ENCODE peak calls at places on chromosomes 6 and 20, in nine cellular contexts. V is ovary, W is lower lobe of right lung, J is fibroblast of lung, E is fibroblast of mammary gland, O is stomach, P is HCT116, F is NB4, K is fibroblast of the aortic adventitia. L is an unnamed sample.
A peak's percentile ranks its signal among the peaks of the same experiment; 100 is the strongest.

GRCh38 chr6:158567871-158568401 is 8.0 kb downstream of the TMEM181 start:
- DNase-seq in V (no peak), W (no peak), J (no peak), E (no peak), O (no peak), P (no peak), F (no peak), K (no peak), L (no peak)

GRCh38 chr20:5552154-5552553 is 198.0 kb upstream of the SHLD1 start:
- DNase-seq in V (no peak), W (no peak), J (no peak), E (no peak), O (no peak), P (no peak), F (no peak), K (no peak), L (no peak)

GRCh38 chr6:147212618-147213017 is 8.4 kb downstream of the STXBP5 start:
- DNase-seq in V (no peak), W (no peak), J (no peak), E (no peak), O (no peak), P (no peak), F (no peak), K (no peak), L (no peak)

GRCh38 chr6:20978176-20978614 is 443.9 kb downstream of the CDKAL1 start:
- DNase-seq in V (no peak), W (no peak), J (peak; percentile 85), E (peak; percentile 95), O (no peak), P (no peak), F (no peak), K (peak; percentile 44), L (peak; percentile 34)

GRCh38 chr6:30885481-30885998 is 1.2 kb downstream of the DDR1 start:
- DNase-seq in V (no peak), W (no peak), J (no peak), E (no peak), O (peak; percentile 48), P (no peak), F (no peak), K (no peak), L (no peak)

GRCh38 chr6:97406633-97407032 is 123.6 kb upstream of the MMS22L start:
- DNase-seq in V (no peak), W (no peak), J (no peak), E (no peak), O (no peak), P (no peak), F (no peak), K (no peak), L (no peak)

GRCh38 chr6:5115168-5115567 is 30.0 kb downstream of the PPP1R3G start:
- DNase-seq in V (no peak), W (no peak), J (peak; percentile 59), E (peak; percentile 71), O (no peak), P (no peak), F (no peak), K (peak; percentile 31), L (no peak)

GRCh38 chr6:130754786-130755367 is 72.3 kb upstream of the SMLR1 start:
- DNase-seq in V (no peak), W (no peak), J (no peak), E (no peak), O (no peak), P (no peak), F (no peak), K (no peak), L (no peak)

GRCh38 chr20:38550274-38550673 is 30.7 kb upstream of the ADIG start:
- DNase-seq in V (no peak), W (no peak), J (no peak), E (no peak), O (no peak), P (no peak), F (peak; percentile 24), K (no peak), L (no peak)

GRCh38 chr20:38805502-38805957 is at the start of gene PPP1R16B:
- DNase-seq in V (no peak), W (peak; percentile 59), J (no peak), E (no peak), O (peak; percentile 50), P (no peak), F (peak; percentile 85), K (no peak), L (no peak)

GRCh38 chr6:129184808-129185366 is 301.9 kb downstream of the LAMA2 start:
- DNase-seq in V (no peak), W (no peak), J (peak; percentile 12), E (peak; percentile 32), O (no peak), P (no peak), F (no peak), K (peak; percentile 20), L (no peak)

DNA sequence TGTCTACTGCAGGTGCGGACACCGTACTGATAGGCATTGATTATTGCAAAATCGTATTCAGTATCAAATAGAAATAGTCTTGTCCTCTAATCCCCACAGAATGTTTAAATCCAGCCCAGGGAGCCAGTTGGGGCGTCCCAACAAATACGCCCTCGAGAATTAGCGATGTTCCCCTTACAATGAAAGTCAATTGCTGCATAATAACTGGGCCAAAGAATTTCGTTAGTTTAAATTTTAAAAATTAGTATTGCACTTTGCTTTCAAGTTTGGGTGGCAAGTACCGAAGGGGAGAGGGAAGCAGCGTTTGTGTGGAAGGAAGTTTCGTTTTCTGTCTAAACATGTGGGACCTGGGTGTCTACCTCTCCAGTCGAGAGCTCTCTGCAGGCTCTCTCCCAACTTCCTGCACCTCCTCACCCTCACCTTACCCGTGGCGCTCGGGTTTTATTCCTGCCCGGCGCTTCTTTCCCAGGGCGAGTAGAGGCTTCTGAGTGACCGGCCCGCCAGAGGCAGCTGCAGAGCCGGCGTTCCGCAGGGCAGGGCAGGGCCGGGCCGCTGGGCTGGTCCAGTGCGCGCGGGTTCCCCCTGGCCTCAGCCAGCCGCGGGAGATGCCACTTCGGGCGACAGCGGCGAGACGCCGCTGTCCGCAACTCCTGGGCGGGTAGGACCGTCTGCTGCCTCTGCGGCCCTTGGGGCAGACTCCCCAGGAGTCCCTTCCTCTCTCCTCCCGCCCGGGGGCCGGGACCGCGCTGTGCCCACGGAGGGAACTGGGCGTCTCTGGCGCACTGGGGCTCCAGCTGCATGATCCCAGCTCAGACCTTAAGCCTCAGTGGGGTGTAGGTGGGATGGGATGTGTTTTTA is 862 bp upstream of the TFAP2C start:
- DNase-seq in V (no peak), W (no peak), J (no peak), E (no peak), O (no peak), P (no peak), F (peak; percentile 53), K (no peak), L (no peak)
- H3K4me3 ChIP-seq in V (peak overlapping the region; percentile 14), W (peak overlapping the region; percentile 64), J (peak overlapping the region; percentile 5), E (no peak overlapping the region), O (peak overlapping the region; percentile 43), P (peak overlapping the region; percentile 84), F (peak overlapping the region; percentile 46), K (no peak overlapping the region), L (peak overlapping the region; percentile 47)

DNA sequence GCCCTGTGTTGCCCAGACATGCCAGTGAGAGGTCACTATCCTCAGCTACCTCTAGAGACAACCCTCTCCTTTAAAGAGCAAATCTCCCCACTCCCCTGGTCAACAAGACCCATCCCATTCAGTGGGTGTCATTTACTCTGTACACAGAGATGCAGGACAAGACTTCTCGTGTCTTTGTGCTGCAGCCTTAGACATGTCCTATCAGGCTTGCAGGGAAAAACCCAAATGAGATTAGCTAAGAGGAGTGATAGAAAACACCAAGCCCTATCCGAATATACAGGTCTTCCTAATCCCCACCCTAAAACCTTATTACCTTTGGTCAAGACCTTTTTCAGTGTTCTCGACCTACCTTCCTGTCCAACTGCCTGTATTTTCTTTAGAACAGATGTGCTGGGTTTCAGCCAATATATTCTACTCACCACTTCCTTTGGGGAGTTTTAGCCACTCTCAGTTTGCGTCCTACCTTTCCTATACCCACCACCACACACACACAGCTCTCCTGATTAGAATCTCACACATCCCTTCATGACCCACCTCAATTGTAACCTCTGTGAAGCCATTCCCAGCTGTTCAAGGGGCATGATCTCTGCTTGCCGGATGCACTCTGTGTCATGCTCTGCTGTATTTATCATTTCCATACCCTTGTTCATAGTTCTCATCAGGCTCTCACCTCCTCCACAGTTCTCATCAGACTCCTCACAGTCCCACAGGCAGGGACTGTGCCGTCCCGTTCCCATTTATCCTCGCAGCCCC is 39.7 kb downstream of the TRAM2 start:
- DNase-seq in V (no peak), W (no peak), J (no peak), E (peak; percentile 80), O (no peak), P (no peak), F (no peak), K (no peak), L (no peak)
- H3K4me3 ChIP-seq in V (no peak overlapping the region), W (no peak overlapping the region), J (no peak overlapping the region), E (no peak overlapping the region), O (no peak overlapping the region), P (no peak overlapping the region), F (no peak overlapping the region), K (no peak overlapping the region), L (no peak overlapping the region)

GRCh38 chr6:142763205-142763604 is 181.8 kb downstream of the HIVEP2 start:
- DNase-seq in V (no peak), W (no peak), J (no peak), E (peak; percentile 70), O (no peak), P (no peak), F (no peak), K (peak; percentile 33), L (no peak)

GRCh38 chr6:142757827-142758226 is 187.1 kb downstream of the HIVEP2 start:
- DNase-seq in V (no peak), W (no peak), J (no peak), E (no peak), O (no peak), P (no peak), F (no peak), K (no peak), L (no peak)

GRCh38 chr6:142758257-142759025 is 186.5 kb downstream of the HIVEP2 start:
- DNase-seq in V (no peak), W (no peak), J (no peak), E (no peak), O (no peak), P (no peak), F (no peak), K (no peak), L (no peak)

GRCh38 chr6:142761756-142762155 is 183.2 kb downstream of the HIVEP2 start:
- DNase-seq in V (no peak), W (no peak), J (no peak), E (no peak), O (no peak), P (no peak), F (no peak), K (no peak), L (no peak)

GRCh38 chr6:142760152-142760551 is 184.8 kb downstream of the HIVEP2 start:
- DNase-seq in V (no peak), W (no peak), J (no peak), E (peak; percentile 75), O (no peak), P (no peak), F (no peak), K (peak; percentile 58), L (no peak)
- H3K4me3 ChIP-seq in V (no peak overlapping the region), W (no peak overlapping the region), J (no peak overlapping the region), E (no peak overlapping the region), O (no peak overlapping the region), P (no peak overlapping the region), F (no peak overlapping the region), K (no peak overlapping the region), L (no peak overlapping the region)

DNA sequence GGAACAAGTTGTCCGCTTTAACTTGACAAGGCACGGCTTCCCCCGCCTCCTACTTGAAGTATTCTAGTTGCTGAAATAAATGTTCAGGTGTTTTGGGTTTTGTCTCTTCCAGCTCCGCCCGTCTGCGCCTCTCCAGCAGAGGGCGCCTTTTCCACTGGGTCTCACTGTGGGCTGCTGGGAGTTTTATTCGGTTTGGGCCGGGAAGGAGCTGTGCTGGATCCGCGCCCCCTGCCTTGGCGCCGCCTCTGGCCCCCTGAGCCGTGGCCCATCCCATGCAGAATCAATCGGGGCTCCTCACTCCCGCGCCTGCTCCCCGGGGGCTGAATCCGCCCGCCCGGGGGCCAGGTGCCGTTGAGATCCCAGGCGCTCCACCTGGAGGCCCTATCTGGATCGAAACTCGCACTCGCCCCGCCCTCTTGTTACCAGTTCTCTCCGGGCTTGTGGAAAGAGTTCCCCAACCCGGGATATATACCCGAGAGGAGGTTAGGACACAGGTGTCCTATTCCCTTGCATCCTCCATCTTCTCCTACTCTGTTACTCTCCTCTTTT is 51.0 kb upstream of the TCF21 start:
- DNase-seq in V (peak; percentile 36), W (peak; percentile 78), J (no peak), E (peak; percentile 45), O (peak; percentile 77), P (peak; percentile 68), F (peak; percentile 42), K (peak; percentile 39), L (no peak)
- H3K4me3 ChIP-seq in V (peak overlapping the region; percentile 33), W (peak overlapping the region; percentile 50), J (no peak overlapping the region), E (peak overlapping the region; percentile 45), O (peak overlapping the region; percentile 40), P (peak overlapping the region; percentile 40), F (no peak overlapping the region), K (peak overlapping the region; percentile 53), L (peak overlapping the region; percentile 47)

L was measured in skeletal muscle cell.